ENCODE peak calls at places on chromosome 17, in eight cellular contexts. One of them, this sample, is unnamed.

GRCh38 chr17:42891539-42892152 is 9.0 kb upstream of the G6PC1 start:
- DNase-seq in HAP-1: no peak
- DNase-seq in HFF-Myc: no peak
- DNase-seq in midbrain: peak; percentile 29
- DNase-seq in activated CD4-positive, alpha-beta T cell treated with anti-CD3 and anti-CD28 coated beads, Interleukin-2, amount 50 U/mL, for 1 hour: no peak
- DNase-seq in nephron progenitor cell: peak; percentile 41
- DNase-seq in cardiac fibroblast: peak; percentile 13
- DNase-seq in stimulated activated CD4-positive, alpha-beta T cell treated with anti-CD3 and anti-CD28 coated beads, Interleukin-1b, Interleukin-23, amount 100 ng/mL, for 24 hours: no peak
- DNase-seq in this sample: no peak

GRCh38 chr17:66904760-66905637 is 59.5 kb upstream of the CACNG4 start:
- DNase-seq in HAP-1: no peak
- DNase-seq in HFF-Myc: no peak
- DNase-seq in midbrain: no peak
- DNase-seq in activated CD4-positive, alpha-beta T cell treated with anti-CD3 and anti-CD28 coated beads, Interleukin-2, amount 50 U/mL, for 1 hour: no peak
- DNase-seq in nephron progenitor cell: no peak
- DNase-seq in cardiac fibroblast: peak; percentile 94
- DNase-seq in stimulated activated CD4-positive, alpha-beta T cell treated with anti-CD3 and anti-CD28 coated beads, Interleukin-1b, Interleukin-23, amount 100 ng/mL, for 24 hours: no peak
- DNase-seq in this sample: no peak

GRCh38 chr17:78798695-78799559 is 16.9 kb upstream of the CYTH1 start:
- DNase-seq in HAP-1: no peak
- DNase-seq in HFF-Myc: no peak
- DNase-seq in midbrain: peak; percentile 66
- DNase-seq in activated CD4-positive, alpha-beta T cell treated with anti-CD3 and anti-CD28 coated beads, Interleukin-2, amount 50 U/mL, for 1 hour: no peak
- DNase-seq in nephron progenitor cell: no peak
- DNase-seq in cardiac fibroblast: peak; percentile 39
- DNase-seq in stimulated activated CD4-positive, alpha-beta T cell treated with anti-CD3 and anti-CD28 coated beads, Interleukin-1b, Interleukin-23, amount 100 ng/mL, for 24 hours: no peak
- DNase-seq in this sample: no peak

GRCh38 chr17:27562777-27563455 is 68.1 kb upstream of the LGALS9 start:
- DNase-seq in HAP-1: no peak
- DNase-seq in HFF-Myc: no peak
- DNase-seq in midbrain: no peak
- DNase-seq in activated CD4-positive, alpha-beta T cell treated with anti-CD3 and anti-CD28 coated beads, Interleukin-2, amount 50 U/mL, for 1 hour: no peak
- DNase-seq in nephron progenitor cell: no peak
- DNase-seq in cardiac fibroblast: no peak
- DNase-seq in stimulated activated CD4-positive, alpha-beta T cell treated with anti-CD3 and anti-CD28 coated beads, Interleukin-1b, Interleukin-23, amount 100 ng/mL, for 24 hours: no peak
- DNase-seq in this sample: no peak

GRCh38 chr17:76076765-76077581 is 2.0 kb upstream of the ZACN start:
- DNase-seq in HAP-1: no peak
- DNase-seq in HFF-Myc: no peak
- DNase-seq in midbrain: no peak
- DNase-seq in activated CD4-positive, alpha-beta T cell treated with anti-CD3 and anti-CD28 coated beads, Interleukin-2, amount 50 U/mL, for 1 hour: peak; percentile 47
- DNase-seq in nephron progenitor cell: no peak
- DNase-seq in cardiac fibroblast: no peak
- DNase-seq in stimulated activated CD4-positive, alpha-beta T cell treated with anti-CD3 and anti-CD28 coated beads, Interleukin-1b, Interleukin-23, amount 100 ng/mL, for 24 hours: no peak
- DNase-seq in this sample: no peak

GRCh38 chr17:1870592-1870991 is 40.8 kb downstream of the RPA1 start:
- DNase-seq in HAP-1: no peak
- DNase-seq in HFF-Myc: no peak
- DNase-seq in midbrain: no peak
- DNase-seq in activated CD4-positive, alpha-beta T cell treated with anti-CD3 and anti-CD28 coated beads, Interleukin-2, amount 50 U/mL, for 1 hour: no peak
- DNase-seq in nephron progenitor cell: no peak
- DNase-seq in cardiac fibroblast: no peak
- DNase-seq in stimulated activated CD4-positive, alpha-beta T cell treated with anti-CD3 and anti-CD28 coated beads, Interleukin-1b, Interleukin-23, amount 100 ng/mL, for 24 hours: no peak
- DNase-seq in this sample: no peak

GRCh38 chr17:62780273-62780672 is 27.8 kb downstream of the MARCHF10 start:
- DNase-seq in HAP-1: no peak
- DNase-seq in HFF-Myc: no peak
- DNase-seq in midbrain: no peak
- DNase-seq in activated CD4-positive, alpha-beta T cell treated with anti-CD3 and anti-CD28 coated beads, Interleukin-2, amount 50 U/mL, for 1 hour: no peak
- DNase-seq in nephron progenitor cell: no peak
- DNase-seq in cardiac fibroblast: no peak
- DNase-seq in stimulated activated CD4-positive, alpha-beta T cell treated with anti-CD3 and anti-CD28 coated beads, Interleukin-1b, Interleukin-23, amount 100 ng/mL, for 24 hours: no peak
- DNase-seq in this sample: no peak

GRCh38 chr17:60743812-60744211 is 66.2 kb downstream of the BCAS3 start:
- DNase-seq in HAP-1: peak; percentile 11
- DNase-seq in HFF-Myc: peak; percentile 3
- DNase-seq in midbrain: peak; percentile 71
- DNase-seq in activated CD4-positive, alpha-beta T cell treated with anti-CD3 and anti-CD28 coated beads, Interleukin-2, amount 50 U/mL, for 1 hour: no peak
- DNase-seq in nephron progenitor cell: no peak
- DNase-seq in cardiac fibroblast: peak; percentile 66
- DNase-seq in stimulated activated CD4-positive, alpha-beta T cell treated with anti-CD3 and anti-CD28 coated beads, Interleukin-1b, Interleukin-23, amount 100 ng/mL, for 24 hours: no peak
- DNase-seq in this sample: no peak

GRCh38 chr17:75785770-75786538 is 1.3 kb downstream of the UNK start:
- DNase-seq in HAP-1: no peak
- DNase-seq in HFF-Myc: no peak
- DNase-seq in midbrain: no peak
- DNase-seq in activated CD4-positive, alpha-beta T cell treated with anti-CD3 and anti-CD28 coated beads, Interleukin-2, amount 50 U/mL, for 1 hour: no peak
- DNase-seq in nephron progenitor cell: no peak
- DNase-seq in cardiac fibroblast: peak; percentile 52
- DNase-seq in stimulated activated CD4-positive, alpha-beta T cell treated with anti-CD3 and anti-CD28 coated beads, Interleukin-1b, Interleukin-23, amount 100 ng/mL, for 24 hours: no peak
- DNase-seq in this sample: no peak

GRCh38 chr17:67657596-67657995 is 60.1 kb upstream of the NOL11 start:
- DNase-seq in HAP-1: no peak
- DNase-seq in HFF-Myc: no peak
- DNase-seq in midbrain: no peak
- DNase-seq in activated CD4-positive, alpha-beta T cell treated with anti-CD3 and anti-CD28 coated beads, Interleukin-2, amount 50 U/mL, for 1 hour: no peak
- DNase-seq in nephron progenitor cell: no peak
- DNase-seq in cardiac fibroblast: no peak
- DNase-seq in stimulated activated CD4-positive, alpha-beta T cell treated with anti-CD3 and anti-CD28 coated beads, Interleukin-1b, Interleukin-23, amount 100 ng/mL, for 24 hours: no peak
- DNase-seq in this sample: no peak

GRCh38 chr17:27360507-27360906 is 66.6 kb downstream of the WSB1 start:
- DNase-seq in HAP-1: no peak
- DNase-seq in HFF-Myc: no peak
- DNase-seq in midbrain: no peak
- DNase-seq in activated CD4-positive, alpha-beta T cell treated with anti-CD3 and anti-CD28 coated beads, Interleukin-2, amount 50 U/mL, for 1 hour: no peak
- DNase-seq in nephron progenitor cell: no peak
- DNase-seq in cardiac fibroblast: no peak
- DNase-seq in stimulated activated CD4-positive, alpha-beta T cell treated with anti-CD3 and anti-CD28 coated beads, Interleukin-1b, Interleukin-23, amount 100 ng/mL, for 24 hours: no peak
- DNase-seq in this sample: no peak

GRCh38 chr17:77253611-77254051 is 112.9 kb downstream of the SEC14L1 start:
- DNase-seq in HAP-1: no peak
- DNase-seq in HFF-Myc: no peak
- DNase-seq in midbrain: no peak
- DNase-seq in activated CD4-positive, alpha-beta T cell treated with anti-CD3 and anti-CD28 coated beads, Interleukin-2, amount 50 U/mL, for 1 hour: no peak
- DNase-seq in nephron progenitor cell: no peak
- DNase-seq in cardiac fibroblast: peak; percentile 39
- DNase-seq in stimulated activated CD4-positive, alpha-beta T cell treated with anti-CD3 and anti-CD28 coated beads, Interleukin-1b, Interleukin-23, amount 100 ng/mL, for 24 hours: no peak
- DNase-seq in this sample: no peak

GRCh38 chr17:68942389-68942788 is 12.8 kb downstream of the ABCA8 start:
- DNase-seq in HAP-1: no peak
- DNase-seq in HFF-Myc: no peak
- DNase-seq in midbrain: no peak
- DNase-seq in activated CD4-positive, alpha-beta T cell treated with anti-CD3 and anti-CD28 coated beads, Interleukin-2, amount 50 U/mL, for 1 hour: no peak
- DNase-seq in nephron progenitor cell: no peak
- DNase-seq in cardiac fibroblast: no peak
- DNase-seq in stimulated activated CD4-positive, alpha-beta T cell treated with anti-CD3 and anti-CD28 coated beads, Interleukin-1b, Interleukin-23, amount 100 ng/mL, for 24 hours: no peak
- DNase-seq in this sample: no peak

GRCh38 chr17:78957076-78957475 is 22.6 kb downstream of the LGALS3BP start:
- DNase-seq in HAP-1: no peak
- DNase-seq in HFF-Myc: no peak
- DNase-seq in midbrain: no peak
- DNase-seq in activated CD4-positive, alpha-beta T cell treated with anti-CD3 and anti-CD28 coated beads, Interleukin-2, amount 50 U/mL, for 1 hour: no peak
- DNase-seq in nephron progenitor cell: no peak
- DNase-seq in cardiac fibroblast: peak; percentile 68
- DNase-seq in stimulated activated CD4-positive, alpha-beta T cell treated with anti-CD3 and anti-CD28 coated beads, Interleukin-1b, Interleukin-23, amount 100 ng/mL, for 24 hours: no peak
- DNase-seq in this sample: no peak

GRCh38 chr17:10198509-10199249 is at the start of gene GAS7:
- DNase-seq in HAP-1: no peak
- DNase-seq in HFF-Myc: no peak
- DNase-seq in midbrain: peak; percentile 32
- DNase-seq in activated CD4-positive, alpha-beta T cell treated with anti-CD3 and anti-CD28 coated beads, Interleukin-2, amount 50 U/mL, for 1 hour: peak; percentile 13
- DNase-seq in nephron progenitor cell: peak; percentile 89
- DNase-seq in cardiac fibroblast: peak; percentile 55
- DNase-seq in stimulated activated CD4-positive, alpha-beta T cell treated with anti-CD3 and anti-CD28 coated beads, Interleukin-1b, Interleukin-23, amount 100 ng/mL, for 24 hours: no peak
- DNase-seq in this sample: peak; percentile 66

GRCh38 chr17:75783803-75784472 is 668 bp upstream of the UNK start:
- DNase-seq in HAP-1: peak; percentile 34
- DNase-seq in HFF-Myc: no peak
- DNase-seq in midbrain: no peak
- DNase-seq in activated CD4-positive, alpha-beta T cell treated with anti-CD3 and anti-CD28 coated beads, Interleukin-2, amount 50 U/mL, for 1 hour: no peak
- DNase-seq in nephron progenitor cell: no peak
- DNase-seq in cardiac fibroblast: no peak
- DNase-seq in stimulated activated CD4-positive, alpha-beta T cell treated with anti-CD3 and anti-CD28 coated beads, Interleukin-1b, Interleukin-23, amount 100 ng/mL, for 24 hours: no peak
- DNase-seq in this sample: no peak

GRCh38 chr17:79513206-79513605 is 97.6 kb downstream of the RBFOX3 start:
- DNase-seq in HAP-1: no peak
- DNase-seq in HFF-Myc: no peak
- DNase-seq in midbrain: no peak
- DNase-seq in activated CD4-positive, alpha-beta T cell treated with anti-CD3 and anti-CD28 coated beads, Interleukin-2, amount 50 U/mL, for 1 hour: no peak
- DNase-seq in nephron progenitor cell: no peak
- DNase-seq in cardiac fibroblast: no peak
- DNase-seq in stimulated activated CD4-positive, alpha-beta T cell treated with anti-CD3 and anti-CD28 coated beads, Interleukin-1b, Interleukin-23, amount 100 ng/mL, for 24 hours: no peak
- DNase-seq in this sample: no peak

GRCh38 chr17:81309140-81309858 is 14.2 kb upstream of the SLC38A10 start:
- DNase-seq in HAP-1: peak; percentile 90
- DNase-seq in HFF-Myc: no peak
- DNase-seq in midbrain: peak; percentile 30
- DNase-seq in activated CD4-positive, alpha-beta T cell treated with anti-CD3 and anti-CD28 coated beads, Interleukin-2, amount 50 U/mL, for 1 hour: peak; percentile 21
- DNase-seq in nephron progenitor cell: peak; percentile 73
- DNase-seq in cardiac fibroblast: peak; percentile 62
- DNase-seq in stimulated activated CD4-positive, alpha-beta T cell treated with anti-CD3 and anti-CD28 coated beads, Interleukin-1b, Interleukin-23, amount 100 ng/mL, for 24 hours: no peak
- DNase-seq in this sample: peak; percentile 54

GRCh38 chr17:5183410-5183793 is 8.3 kb downstream of the ZNF594 start:
- DNase-seq in HAP-1: no peak
- DNase-seq in HFF-Myc: no peak
- DNase-seq in midbrain: no peak
- DNase-seq in activated CD4-positive, alpha-beta T cell treated with anti-CD3 and anti-CD28 coated beads, Interleukin-2, amount 50 U/mL, for 1 hour: no peak
- DNase-seq in nephron progenitor cell: no peak
- DNase-seq in cardiac fibroblast: no peak
- DNase-seq in stimulated activated CD4-positive, alpha-beta T cell treated with anti-CD3 and anti-CD28 coated beads, Interleukin-1b, Interleukin-23, amount 100 ng/mL, for 24 hours: no peak
- DNase-seq in this sample: no peak

GRCh38 chr17:17141279-17141678 is 64.9 kb downstream of the PLD6 start:
- DNase-seq in HAP-1: no peak
- DNase-seq in HFF-Myc: no peak
- DNase-seq in midbrain: no peak
- DNase-seq in activated CD4-positive, alpha-beta T cell treated with anti-CD3 and anti-CD28 coated beads, Interleukin-2, amount 50 U/mL, for 1 hour: no peak
- DNase-seq in nephron progenitor cell: no peak
- DNase-seq in cardiac fibroblast: no peak
- DNase-seq in stimulated activated CD4-positive, alpha-beta T cell treated with anti-CD3 and anti-CD28 coated beads, Interleukin-1b, Interleukin-23, amount 100 ng/mL, for 24 hours: no peak
- DNase-seq in this sample: no peak

GRCh38 chr17:55577011-55577586 is 65.8 kb upstream of the SMIM36 start:
- DNase-seq in HAP-1: no peak
- DNase-seq in HFF-Myc: peak; percentile 31
- DNase-seq in midbrain: peak; percentile 4
- DNase-seq in activated CD4-positive, alpha-beta T cell treated with anti-CD3 and anti-CD28 coated beads, Interleukin-2, amount 50 U/mL, for 1 hour: peak; percentile 18
- DNase-seq in nephron progenitor cell: no peak
- DNase-seq in cardiac fibroblast: peak; percentile 69
- DNase-seq in stimulated activated CD4-positive, alpha-beta T cell treated with anti-CD3 and anti-CD28 coated beads, Interleukin-1b, Interleukin-23, amount 100 ng/mL, for 24 hours: no peak
- DNase-seq in this sample: no peak

GRCh38 chr17:81153340-81153803 is 11.9 kb upstream of the PVALEF start:
- DNase-seq in HAP-1: no peak
- DNase-seq in HFF-Myc: no peak
- DNase-seq in midbrain: peak; percentile 84
- DNase-seq in activated CD4-positive, alpha-beta T cell treated with anti-CD3 and anti-CD28 coated beads, Interleukin-2, amount 50 U/mL, for 1 hour: peak; percentile 7
- DNase-seq in nephron progenitor cell: no peak
- DNase-seq in cardiac fibroblast: peak; percentile 72
- DNase-seq in stimulated activated CD4-positive, alpha-beta T cell treated with anti-CD3 and anti-CD28 coated beads, Interleukin-1b, Interleukin-23, amount 100 ng/mL, for 24 hours: no peak
- DNase-seq in this sample: no peak

GRCh38 chr17:17119533-17119932 is 77.3 kb downstream of the MPRIP start:
- DNase-seq in HAP-1: no peak
- DNase-seq in HFF-Myc: peak; percentile 37
- DNase-seq in midbrain: no peak
- DNase-seq in activated CD4-positive, alpha-beta T cell treated with anti-CD3 and anti-CD28 coated beads, Interleukin-2, amount 50 U/mL, for 1 hour: peak; percentile 59
- DNase-seq in nephron progenitor cell: no peak
- DNase-seq in cardiac fibroblast: peak; percentile 31
- DNase-seq in stimulated activated CD4-positive, alpha-beta T cell treated with anti-CD3 and anti-CD28 coated beads, Interleukin-1b, Interleukin-23, amount 100 ng/mL, for 24 hours: peak; percentile 21
- DNase-seq in this sample: no peak

GRCh38 chr17:63843387-63844292 is 1.2 kb upstream of the SMARCD2 start:
- DNase-seq in HAP-1: no peak
- DNase-seq in HFF-Myc: no peak
- DNase-seq in midbrain: no peak
- DNase-seq in activated CD4-positive, alpha-beta T cell treated with anti-CD3 and anti-CD28 coated beads, Interleukin-2, amount 50 U/mL, for 1 hour: peak; percentile 18
- DNase-seq in nephron progenitor cell: no peak
- DNase-seq in cardiac fibroblast: peak; percentile 98
- DNase-seq in stimulated activated CD4-positive, alpha-beta T cell treated with anti-CD3 and anti-CD28 coated beads, Interleukin-1b, Interleukin-23, amount 100 ng/mL, for 24 hours: no peak
- DNase-seq in this sample: no peak

GRCh38 chr17:46894476-46895151 is 28.3 kb upstream of the GOSR2 start:
- DNase-seq in HAP-1: no peak
- DNase-seq in HFF-Myc: no peak
- DNase-seq in midbrain: no peak
- DNase-seq in activated CD4-positive, alpha-beta T cell treated with anti-CD3 and anti-CD28 coated beads, Interleukin-2, amount 50 U/mL, for 1 hour: no peak
- DNase-seq in nephron progenitor cell: peak; percentile 38
- DNase-seq in cardiac fibroblast: no peak
- DNase-seq in stimulated activated CD4-positive, alpha-beta T cell treated with anti-CD3 and anti-CD28 coated beads, Interleukin-1b, Interleukin-23, amount 100 ng/mL, for 24 hours: no peak
- DNase-seq in this sample: no peak

GRCh38 chr17:77247048-77247541 is 106.3 kb downstream of the SEC14L1 start:
- DNase-seq in HAP-1: peak; percentile 94
- DNase-seq in HFF-Myc: no peak
- DNase-seq in midbrain: peak; percentile 78
- DNase-seq in activated CD4-positive, alpha-beta T cell treated with anti-CD3 and anti-CD28 coated beads, Interleukin-2, amount 50 U/mL, for 1 hour: peak; percentile 91
- DNase-seq in nephron progenitor cell: peak; percentile 98
- DNase-seq in cardiac fibroblast: peak; percentile 81
- DNase-seq in stimulated activated CD4-positive, alpha-beta T cell treated with anti-CD3 and anti-CD28 coated beads, Interleukin-1b, Interleukin-23, amount 100 ng/mL, for 24 hours: peak; percentile 84
- DNase-seq in this sample: peak; percentile 84

GRCh38 chr17:66647391-66647983 is 187.4 kb upstream of the CACNG5 start:
- DNase-seq in HAP-1: no peak
- DNase-seq in HFF-Myc: no peak
- DNase-seq in midbrain: no peak
- DNase-seq in activated CD4-positive, alpha-beta T cell treated with anti-CD3 and anti-CD28 coated beads, Interleukin-2, amount 50 U/mL, for 1 hour: no peak
- DNase-seq in nephron progenitor cell: no peak
- DNase-seq in cardiac fibroblast: peak; percentile 19
- DNase-seq in stimulated activated CD4-positive, alpha-beta T cell treated with anti-CD3 and anti-CD28 coated beads, Interleukin-1b, Interleukin-23, amount 100 ng/mL, for 24 hours: no peak
- DNase-seq in this sample: no peak

GRCh38 chr17:35315283-35315682 is 58.1 kb downstream of the SLFN11 start:
- DNase-seq in HAP-1: no peak
- DNase-seq in HFF-Myc: peak; percentile 72
- DNase-seq in midbrain: no peak
- DNase-seq in activated CD4-positive, alpha-beta T cell treated with anti-CD3 and anti-CD28 coated beads, Interleukin-2, amount 50 U/mL, for 1 hour: no peak
- DNase-seq in nephron progenitor cell: no peak
- DNase-seq in cardiac fibroblast: peak; percentile 89
- DNase-seq in stimulated activated CD4-positive, alpha-beta T cell treated with anti-CD3 and anti-CD28 coated beads, Interleukin-1b, Interleukin-23, amount 100 ng/mL, for 24 hours: no peak
- DNase-seq in this sample: no peak

GRCh38 chr17:57273471-57273870 is 17.1 kb downstream of the MSI2 start:
- DNase-seq in HAP-1: no peak
- DNase-seq in HFF-Myc: no peak
- DNase-seq in midbrain: no peak
- DNase-seq in activated CD4-positive, alpha-beta T cell treated with anti-CD3 and anti-CD28 coated beads, Interleukin-2, amount 50 U/mL, for 1 hour: no peak
- DNase-seq in nephron progenitor cell: no peak
- DNase-seq in cardiac fibroblast: no peak
- DNase-seq in stimulated activated CD4-positive, alpha-beta T cell treated with anti-CD3 and anti-CD28 coated beads, Interleukin-1b, Interleukin-23, amount 100 ng/mL, for 24 hours: no peak
- DNase-seq in this sample: no peak

GRCh38 chr17:22266231-22266630 is 573.9 kb downstream of the KCNJ18 start:
- DNase-seq in HAP-1: no peak
- DNase-seq in HFF-Myc: no peak
- DNase-seq in midbrain: no peak
- DNase-seq in activated CD4-positive, alpha-beta T cell treated with anti-CD3 and anti-CD28 coated beads, Interleukin-2, amount 50 U/mL, for 1 hour: no peak
- DNase-seq in nephron progenitor cell: no peak
- DNase-seq in cardiac fibroblast: no peak
- DNase-seq in stimulated activated CD4-positive, alpha-beta T cell treated with anti-CD3 and anti-CD28 coated beads, Interleukin-1b, Interleukin-23, amount 100 ng/mL, for 24 hours: no peak
- DNase-seq in this sample: no peak

GRCh38 chr17:59372138-59372751 is 40.8 kb downstream of the YPEL2 start:
- DNase-seq in HAP-1: no peak
- DNase-seq in HFF-Myc: peak; percentile 36
- DNase-seq in midbrain: peak; percentile 37
- DNase-seq in activated CD4-positive, alpha-beta T cell treated with anti-CD3 and anti-CD28 coated beads, Interleukin-2, amount 50 U/mL, for 1 hour: no peak
- DNase-seq in nephron progenitor cell: no peak
- DNase-seq in cardiac fibroblast: peak; percentile 91
- DNase-seq in stimulated activated CD4-positive, alpha-beta T cell treated with anti-CD3 and anti-CD28 coated beads, Interleukin-1b, Interleukin-23, amount 100 ng/mL, for 24 hours: no peak
- DNase-seq in this sample: no peak

GRCh38 chr17:77840576-77841160 is 117.8 kb upstream of the TNRC6C start:
- DNase-seq in HAP-1: no peak
- DNase-seq in HFF-Myc: no peak
- DNase-seq in midbrain: no peak
- DNase-seq in activated CD4-positive, alpha-beta T cell treated with anti-CD3 and anti-CD28 coated beads, Interleukin-2, amount 50 U/mL, for 1 hour: no peak
- DNase-seq in nephron progenitor cell: no peak
- DNase-seq in cardiac fibroblast: no peak
- DNase-seq in stimulated activated CD4-positive, alpha-beta T cell treated with anti-CD3 and anti-CD28 coated beads, Interleukin-1b, Interleukin-23, amount 100 ng/mL, for 24 hours: no peak
- DNase-seq in this sample: no peak

GRCh38 chr17:59435238-59435637 is 103.8 kb downstream of the YPEL2 start:
- DNase-seq in HAP-1: no peak
- DNase-seq in HFF-Myc: no peak
- DNase-seq in midbrain: no peak
- DNase-seq in activated CD4-positive, alpha-beta T cell treated with anti-CD3 and anti-CD28 coated beads, Interleukin-2, amount 50 U/mL, for 1 hour: no peak
- DNase-seq in nephron progenitor cell: no peak
- DNase-seq in cardiac fibroblast: peak; percentile 84
- DNase-seq in stimulated activated CD4-positive, alpha-beta T cell treated with anti-CD3 and anti-CD28 coated beads, Interleukin-1b, Interleukin-23, amount 100 ng/mL, for 24 hours: no peak
- DNase-seq in this sample: no peak

GRCh38 chr17:17751996-17752821 is 71.0 kb downstream of the RAI1 start:
- DNase-seq in HAP-1: peak; percentile 97
- DNase-seq in HFF-Myc: peak; percentile 67
- DNase-seq in midbrain: peak; percentile 93
- DNase-seq in activated CD4-positive, alpha-beta T cell treated with anti-CD3 and anti-CD28 coated beads, Interleukin-2, amount 50 U/mL, for 1 hour: peak; percentile 97
- DNase-seq in nephron progenitor cell: peak; percentile 98
- DNase-seq in cardiac fibroblast: peak; percentile 97
- DNase-seq in stimulated activated CD4-positive, alpha-beta T cell treated with anti-CD3 and anti-CD28 coated beads, Interleukin-1b, Interleukin-23, amount 100 ng/mL, for 24 hours: peak; percentile 86
- DNase-seq in this sample: peak; percentile 95

This sample was measured in neuronal stem cell.